ENCODE peak calls at places on chromosomes 1 and 21, in nine cellular contexts. V is occipital lobe, A is GM04504, L is brain microvascular endothelial cell, K is C1 segment of cervical spinal cord, I is NB4, Y is Caco-2, D is cardiac fibroblast, B is H9. H is an unnamed sample.

GRCh38 chr1:116201921-116202320 is 90.7 kb downstream of the MAB21L3 start:
- DNase-seq in L (no peak), V (no peak), A (no peak), B (no peak), Y (no peak), I (no peak), D (no peak), K (no peak), H (no peak)

GRCh38 chr1:223037845-223038244 is 105.2 kb downstream of the TLR5 start:
- DNase-seq in I (no peak), A (no peak), B (no peak), V (no peak), D (no peak), L (no peak), Y (no peak), K (no peak), H (no peak)

GRCh38 chr1:53964109-53964508 is 18.0 kb downstream of the LRRC42 start:
- DNase-seq in Y (no peak), A (no peak), I (no peak), V (no peak), B (no peak), K (no peak), D (no peak), L (no peak), H (no peak)

GRCh38 chr1:153260980-153261792 is 1.7 kb downstream of the LORICRIN start:
- DNase-seq in B (peak), I (peak), V (peak), L (peak), A (no peak), Y (no peak), K (peak), D (peak), H (no peak)

GRCh38 chr1:166590161-166590560 is 249.1 kb upstream of the POGK start:
- DNase-seq in I (no peak), L (no peak), A (no peak), Y (no peak), K (no peak), V (no peak), D (no peak), B (no peak), H (no peak)

GRCh38 chr1:22452401-22452963 is 831 bp downstream of the ZBTB40 start:
- DNase-seq in V (peak), L (no peak), B (no peak), D (peak), Y (no peak), A (no peak), I (no peak), K (peak), H (no peak)

GRCh38 chr1:2091611-2092604 is 41.7 kb downstream of the PRKCZ start:
- DNase-seq in D (peak), L (peak), Y (peak), A (no peak), K (peak), V (no peak), B (peak), I (peak), H (no peak)

GRCh38 chr21:16241500-16241963 is 511.8 kb downstream of the USP25 start:
- DNase-seq in K (no peak), I (no peak), B (peak), D (peak), L (no peak), V (no peak), Y (no peak), A (no peak), H (no peak)

GRCh38 chr1:163820748-163821147 is 499.0 kb downstream of the NUF2 start:
- DNase-seq in Y (no peak), B (no peak), I (no peak), V (no peak), D (peak), K (no peak), L (no peak), A (no peak), H (no peak)

GRCh38 chr1:87155180-87155579 is 173.5 kb upstream of the LMO4 start:
- DNase-seq in A (no peak), V (no peak), Y (no peak), B (no peak), D (no peak), K (no peak), I (no peak), L (no peak), H (no peak)

GRCh38 chr1:76425843-76426145 is 351.2 kb downstream of the ST6GALNAC3 start:
- DNase-seq in A (no peak), I (peak), L (peak), V (no peak), D (peak), K (no peak), Y (no peak), B (no peak), H (peak)

GRCh38 chr1:36269408-36269838 is 36.7 kb upstream of the SH3D21 start:
- DNase-seq in D (peak), I (no peak), B (no peak), Y (peak), A (no peak), L (no peak), V (no peak), K (no peak), H (no peak)

GRCh38 chr1:160781914-160782689 is 13.9 kb upstream of the LY9 start:
- DNase-seq in Y (no peak), V (no peak), K (no peak), L (no peak), D (no peak), B (no peak), A (no peak), I (no peak), H (no peak)

GRCh38 chr1:18955442-18956188 is 861 bp downstream of the IFFO2 start:
- DNase-seq in K (no peak), A (no peak), B (peak), D (peak), I (peak), Y (peak), V (no peak), L (no peak), H (no peak)

GRCh38 chr1:184160942-184161698 is 109.6 kb downstream of the TSEN15 start:
- DNase-seq in A (peak), L (no peak), D (peak), Y (no peak), K (no peak), B (no peak), I (no peak), V (no peak), H (no peak)

GRCh38 chr1:20699558-20699957 is 18.2 kb downstream of the KIF17 start:
- DNase-seq in V (no peak), D (no peak), K (no peak), Y (no peak), L (no peak), A (no peak), B (no peak), I (no peak), H (no peak)

GRCh38 chr1:100903777-100904176 is 7.9 kb downstream of the SLC30A7 start:
- DNase-seq in B (no peak), Y (no peak), D (no peak), I (no peak), K (no peak), L (no peak), V (no peak), A (no peak), H (no peak)

GRCh38 chr1:247146671-247147070 is 25.1 kb downstream of the ZNF124 start:
- DNase-seq in Y (peak), L (no peak), A (no peak), B (no peak), V (no peak), D (no peak), K (no peak), I (peak), H (no peak)

GRCh38 chr1:115829947-115830346 is 11.0 kb downstream of the NHLH2 start:
- DNase-seq in K (no peak), A (no peak), B (peak), I (peak), Y (no peak), D (no peak), V (no peak), L (no peak), H (no peak)

GRCh38 chr21:18443085-18443484 is 39.5 kb upstream of the TMPRSS15 start:
- DNase-seq in B (no peak), D (no peak), L (no peak), I (no peak), V (no peak), A (no peak), K (no peak), Y (no peak), H (no peak)

GRCh38 chr1:154328318-154329151 is 3.2 kb downstream of the ATP8B2 start:
- DNase-seq in K (peak), D (peak), A (peak), Y (peak), I (peak), L (peak), V (peak), B (peak), H (no peak)

GRCh38 chr1:19688041-19688842 is 23.6 kb downstream of the HTR6 start:
- DNase-seq in B (no peak), A (no peak), V (no peak), D (no peak), L (no peak), K (no peak), I (no peak), Y (no peak), H (no peak)

GRCh38 chr1:23591460-23592208 is 32.3 kb upstream of the ID3 start:
- DNase-seq in A (no peak), Y (no peak), K (no peak), V (no peak), B (no peak), I (no peak), D (no peak), L (no peak), H (no peak)

GRCh38 chr1:45913183-45913924 is 109.9 kb downstream of the MAST2 start:
- DNase-seq in V (no peak), L (peak), D (peak), K (no peak), A (peak), B (no peak), I (no peak), Y (no peak), H (peak)

GRCh38 chr21:35952651-35953340 is 107.5 kb downstream of the SETD4 start:
- DNase-seq in K (no peak), I (no peak), L (no peak), A (no peak), D (no peak), Y (no peak), V (no peak), B (no peak), H (no peak)

GRCh38 chr1:227922501-227923352 is 25.0 kb downstream of the WNT9A start:
- DNase-seq in D (no peak), Y (no peak), B (no peak), I (no peak), K (no peak), L (no peak), V (no peak), A (no peak), H (no peak)

GRCh38 chr1:29453502-29454240 is 217.3 kb downstream of the PTPRU start:
- DNase-seq in I (peak), D (peak), K (no peak), Y (peak), A (no peak), B (peak), V (no peak), L (peak), H (peak)

GRCh38 chr21:37582613-37583012 is 216.0 kb downstream of the DYRK1A start:
- DNase-seq in K (no peak), V (peak), L (peak), Y (peak), B (no peak), I (peak), D (peak), A (peak), H (peak)

GRCh38 chr1:233113713-233114028 is 163.3 kb downstream of the NTPCR start:
- DNase-seq in I (no peak), K (no peak), Y (no peak), D (no peak), V (no peak), B (no peak), L (no peak), A (no peak), H (no peak)

GRCh38 chr1:235090406-235091069 is 38.1 kb downstream of the TOMM20 start:
- DNase-seq in I (no peak), Y (peak), A (no peak), D (no peak), L (no peak), K (no peak), B (peak), V (no peak), H (no peak)

GRCh38 chr1:6041432-6042062 is 4.1 kb upstream of the KCNAB2 start:
- DNase-seq in I (peak), A (no peak), L (peak), B (peak), V (no peak), K (no peak), D (peak), Y (peak), H (no peak)

GRCh38 chr1:203093754-203094410 is 8.1 kb upstream of the MYOG start:
- DNase-seq in D (no peak), A (no peak), I (no peak), Y (no peak), K (no peak), B (no peak), V (no peak), L (no peak), H (no peak)

GRCh38 chr21:35511298-35512162 is 462.4 kb upstream of the RUNX1 start:
- DNase-seq in V (no peak), K (no peak), B (no peak), Y (no peak), L (peak), D (peak), I (peak), A (no peak), H (no peak)

GRCh38 chr1:44619261-44619900 is 54.9 kb downstream of the TMEM53 start:
- DNase-seq in D (peak), V (no peak), K (no peak), L (no peak), B (no peak), A (no peak), Y (no peak), I (no peak), H (peak)

GRCh38 chr1:60448866-60449265 is 375.3 kb upstream of the C1orf87 start:
- DNase-seq in L (no peak), Y (no peak), I (no peak), V (no peak), B (no peak), A (no peak), D (no peak), K (no peak), H (no peak)

H was measured in HFF-Myc.